ENCODE peak calls at places on chromosomes 5 and 9, in four cellular contexts. Y, A, H and U are unnamed samples. For H3K27me3, the result is how much of the 10 kb centered on the place peaks cover.

GRCh38 chr9:121353246-121353975 is 16.6 kb downstream of the STOM start:
- DNase-seq in Y (peak), H (no peak), A (no peak), U (no peak)

GRCh38 chr5:141779642-141780041 is 97.6 kb upstream of the ARAP3 start:
- DNase-seq in Y (no peak), H (no peak), A (peak), U (no peak)

GRCh38 chr9:116116411-116116810 is 37.2 kb upstream of the PAPPA start:
- DNase-seq in A (no peak), Y (no peak), H (no peak), U (no peak)

GRCh38 chr5:24644757-24645156 is at the start of gene CDH10:
- DNase-seq in Y (no peak), A (no peak), H (no peak), U (peak)

GRCh38 chr9:135334953-135335460 is 144.6 kb upstream of the PPP1R26 start:
- DNase-seq in Y (no peak), H (peak), A (no peak), U (no peak)

GRCh38 chr5:3303777-3304176 is 291.9 kb upstream of the IRX1 start:
- DNase-seq in A (no peak), H (no peak), Y (no peak), U (no peak)

GRCh38 chr5:149409268-149409948 is 30.3 kb upstream of the IL17B start:
- DNase-seq in A (no peak), H (no peak), Y (no peak), U (no peak)

GRCh38 chr5:33241826-33242225 is 198.9 kb upstream of the TARS1 start:
- DNase-seq in A (no peak), Y (no peak), H (peak), U (no peak)

GRCh38 chr5:16812911-16813310 is 123.2 kb downstream of the MYO10 start:
- DNase-seq in A (no peak), Y (no peak), H (no peak), U (peak)

GRCh38 chr5:107513337-107514125 is 157.2 kb downstream of the EFNA5 start:
- DNase-seq in H (no peak), Y (no peak), A (no peak), U (no peak)

DNA sequence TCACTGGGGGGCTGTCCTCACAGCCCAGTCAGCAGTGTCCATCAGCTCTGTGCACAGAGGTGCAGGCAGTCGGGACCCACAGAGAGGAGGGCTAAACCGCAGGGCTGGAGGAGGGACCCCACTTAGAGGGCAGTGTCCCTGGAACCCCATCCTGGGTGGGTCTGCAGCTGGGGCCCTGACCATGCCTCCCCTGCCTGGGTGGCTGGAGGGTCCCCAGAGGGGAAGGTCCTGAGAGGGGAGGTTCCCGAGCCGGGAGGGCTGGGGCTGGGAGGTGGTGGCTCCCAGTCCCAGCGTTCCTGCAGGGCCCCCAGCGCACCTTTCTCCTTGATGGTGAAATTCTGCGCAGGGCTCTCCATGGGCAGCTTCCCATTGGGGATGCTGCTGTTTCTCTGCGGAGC is 32.7 kb downstream of the EXOC3 start:
- DNase-seq in Y (no peak), A (peak), H (no peak), U (no peak)
- H3K27me3 ChIP-seq in Y (under half), A (under half), H (half or more), U (under half)

GRCh38 chr5:177388521-177389052 is 4.4 kb downstream of the SLC34A1 start:
- DNase-seq in A (no peak), Y (no peak), H (no peak), U (no peak)
- H3K27me3 ChIP-seq in A (under half), Y (under half), H (half or more), U (under half)

GRCh38 chr5:36689225-36689624 is 82.8 kb downstream of the SLC1A3 start:
- DNase-seq in A (no peak), Y (no peak), H (no peak), U (no peak)

GRCh38 chr5:36688722-36689121 is 82.3 kb downstream of the SLC1A3 start:
- DNase-seq in A (no peak), Y (no peak), H (no peak), U (no peak)

GRCh38 chr5:36683821-36684434 is 77.5 kb downstream of the SLC1A3 start:
- DNase-seq in A (peak), H (no peak), Y (no peak), U (no peak)

GRCh38 chr5:36685631-36686147 is 79.3 kb downstream of the SLC1A3 start:
- DNase-seq in A (no peak), Y (no peak), H (no peak), U (no peak)

DNA sequence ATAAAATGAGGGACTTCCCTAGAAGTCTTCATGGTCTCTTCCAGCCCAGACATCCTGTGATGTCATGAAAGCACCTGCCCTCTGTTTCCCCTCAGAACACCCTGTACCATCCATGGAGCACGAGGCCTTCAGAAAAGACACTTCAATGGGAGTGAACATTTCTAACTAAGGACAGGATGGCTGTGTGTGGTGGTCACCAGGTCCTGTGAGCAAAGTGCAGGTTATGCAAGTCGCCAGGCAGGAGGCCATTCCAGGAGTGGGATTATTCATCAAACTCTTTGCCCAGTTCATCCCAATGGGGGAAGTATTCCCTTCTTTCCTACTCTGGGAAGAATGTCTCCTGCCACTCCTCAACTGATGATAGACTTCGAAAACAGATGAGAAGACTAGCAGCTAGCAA is 80.5 kb downstream of the SLC1A3 start:
- DNase-seq in A (no peak), H (no peak), Y (no peak), U (no peak)
- H3K27me3 ChIP-seq in A (under half), H (under half), Y (under half), U (under half)

GRCh38 chr5:176700239-176700847 is 53.1 kb downstream of the TSPAN17 start:
- DNase-seq in Y (no peak), H (no peak), A (no peak), U (no peak)

GRCh38 chr5:176697267-176697928 is 50.1 kb downstream of the TSPAN17 start:
- DNase-seq in A (no peak), Y (no peak), H (no peak), U (no peak)

GRCh38 chr5:176695073-176695472 is 47.8 kb downstream of the TSPAN17 start:
- DNase-seq in A (no peak), H (no peak), Y (no peak), U (no peak)

GRCh38 chr5:176694631-176695030 is 47.3 kb downstream of the TSPAN17 start:
- DNase-seq in H (no peak), Y (no peak), A (no peak), U (no peak)

GRCh38 chr5:176697929-176698520 is 50.7 kb downstream of the TSPAN17 start:
- DNase-seq in Y (no peak), A (no peak), H (no peak), U (no peak)
- H3K27me3 ChIP-seq in Y (under half), A (under half), H (half or more), U (under half)

GRCh38 chr5:161548472-161549094 is 2.1 kb upstream of the GABRB2 start:
- DNase-seq in Y (no peak), A (no peak), H (no peak), U (no peak)
- H3K27me3 ChIP-seq in Y (under half), A (under half), H (half or more), U (under half)

DNA sequence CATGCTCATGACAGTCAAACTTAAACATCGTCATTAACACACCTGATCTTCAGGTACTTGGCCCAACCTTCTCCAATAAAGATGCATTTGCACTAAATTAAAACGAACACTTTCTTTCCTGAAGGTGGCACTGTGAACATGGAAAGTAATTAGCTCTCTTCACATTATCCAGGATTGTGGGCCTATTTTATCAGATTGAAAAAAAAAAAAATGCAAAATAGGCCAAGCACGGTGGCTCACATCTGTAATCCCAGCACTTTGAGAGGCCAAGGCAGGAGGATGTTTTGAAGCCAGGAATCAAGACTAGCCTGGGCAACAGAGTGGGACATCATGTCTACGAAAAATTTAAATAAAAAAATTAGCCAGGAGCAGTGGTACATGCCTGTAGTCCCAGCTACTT is 14.4 kb upstream of the CDC20B start:
- DNase-seq in H (no peak), A (no peak), Y (no peak), U (peak)
- H3K27me3 ChIP-seq in H (under half), A (under half), Y (under half), U (under half)